ENCODE peak calls at places on chromosomes 12 and 14, in four cellular contexts. Z, I, U and O are unnamed samples. For H3K4me1, the result is how much of the 10 kb centered on the place peaks cover.

GRCh38 chr12:84874125-84874824 is 38.3 kb downstream of the SLC6A15 start:
- DNase-seq in I (no peak), U (no peak), Z (no peak), O (no peak)

GRCh38 chr12:47193066-47193465 is 113.3 kb upstream of the AMIGO2 start:
- DNase-seq in U (no peak), Z (no peak), I (no peak), O (no peak)

GRCh38 chr12:29149691-29150382 is 759 bp downstream of the FAR2 start:
- DNase-seq in Z (peak), U (no peak), I (no peak), O (no peak)

GRCh38 chr12:69136931-69137613 is 102.3 kb upstream of the CPSF6 start:
- DNase-seq in U (no peak), Z (no peak), I (peak), O (no peak)

GRCh38 chr12:115794659-115795081 is 482.8 kb downstream of the MED13L start:
- DNase-seq in Z (peak), U (no peak), I (no peak), O (no peak)

GRCh38 chr12:100381379-100381778 is 24.5 kb downstream of the SLC17A8 start:
- DNase-seq in I (no peak), U (no peak), Z (no peak), O (no peak)

GRCh38 chr14:36068777-36069534 is 107.6 kb downstream of the PTCSC3 start:
- DNase-seq in Z (no peak), U (no peak), I (no peak), O (no peak)

GRCh38 chr14:103607822-103608221 is 21.2 kb upstream of the KLC1 start:
- DNase-seq in Z (no peak), I (no peak), U (no peak), O (no peak)

GRCh38 chr12:87280356-87280755 is 748.8 kb downstream of the C12orf50 start:
- DNase-seq in I (no peak), U (no peak), Z (no peak), O (no peak)

GRCh38 chr14:70002589-70003240 is 123.5 kb downstream of the SMOC1 start:
- DNase-seq in Z (no peak), U (no peak), I (no peak), O (no peak)

GRCh38 chr12:130213249-130213648 is 51.0 kb downstream of the FZD10 start:
- DNase-seq in U (no peak), I (no peak), Z (no peak), O (no peak)

GRCh38 chr12:5154091-5154490 is 110.4 kb downstream of the KCNA5 start:
- DNase-seq in I (no peak), U (no peak), Z (no peak), O (no peak)

GRCh38 chr12:8078400-8078799 is 3.7 kb upstream of the NECAP1 start:
- DNase-seq in Z (peak), U (no peak), I (no peak), O (no peak)

GRCh38 chr14:75158843-75159614 is 17.4 kb downstream of the TMED10 start:
- DNase-seq in I (no peak), U (no peak), Z (no peak), O (no peak)

GRCh38 chr12:116358850-116359761 is 81.6 kb upstream of the MED13L start:
- DNase-seq in Z (peak), I (peak), U (peak), O (peak)

GRCh38 chr12:76543831-76544347 is 15.7 kb downstream of the OSBPL8 start:
- DNase-seq in U (no peak), Z (no peak), I (no peak), O (no peak)

GRCh38 chr14:38808734-38809455 is 294.1 kb downstream of the SEC23A start:
- DNase-seq in Z (peak), I (no peak), U (no peak), O (no peak)

GRCh38 chr14:65704412-65704811 is 291.9 kb downstream of the FUT8 start:
- DNase-seq in U (no peak), I (no peak), Z (no peak), O (no peak)

GRCh38 chr14:99535908-99536778 is 54.9 kb downstream of the CCNK start:
- DNase-seq in U (no peak), Z (no peak), I (no peak), O (no peak)
- H3K4me1 ChIP-seq in U (under half), Z (under half), I (under half), O (under half)

DNA sequence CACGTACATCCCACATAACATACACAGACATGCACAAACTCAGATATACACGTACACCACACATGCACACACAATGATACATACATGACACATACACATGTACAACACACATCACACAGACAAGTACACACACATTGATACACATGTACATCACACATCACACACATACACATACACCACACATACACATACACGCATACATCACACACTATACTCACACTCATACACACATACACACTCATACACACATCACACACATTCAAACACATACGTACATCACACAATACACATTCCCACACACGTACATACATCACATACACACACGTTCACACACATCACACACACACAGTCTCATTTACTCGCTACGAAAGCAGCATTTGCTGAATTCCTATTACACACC is 4.5 kb downstream of the ZNF605 start:
- DNase-seq in Z (no peak), U (no peak), I (no peak), O (no peak)
- H3K4me3 ChIP-seq in Z (no peak), U (no peak), I (no peak), O (no peak)

GRCh38 chr14:77110286-77110685 is 12.2 kb downstream of the CIPC start:
- DNase-seq in Z (no peak), U (no peak), I (no peak), O (no peak)

GRCh38 chr14:77109656-77110055 is 11.6 kb downstream of the CIPC start:
- DNase-seq in Z (no peak), U (no peak), I (no peak), O (no peak)

GRCh38 chr14:77108753-77109152 is 10.7 kb downstream of the CIPC start:
- DNase-seq in U (no peak), Z (no peak), I (no peak), O (no peak)

GRCh38 chr14:77113644-77114043 is 15.6 kb downstream of the CIPC start:
- DNase-seq in U (no peak), Z (no peak), I (no peak), O (no peak)

DNA sequence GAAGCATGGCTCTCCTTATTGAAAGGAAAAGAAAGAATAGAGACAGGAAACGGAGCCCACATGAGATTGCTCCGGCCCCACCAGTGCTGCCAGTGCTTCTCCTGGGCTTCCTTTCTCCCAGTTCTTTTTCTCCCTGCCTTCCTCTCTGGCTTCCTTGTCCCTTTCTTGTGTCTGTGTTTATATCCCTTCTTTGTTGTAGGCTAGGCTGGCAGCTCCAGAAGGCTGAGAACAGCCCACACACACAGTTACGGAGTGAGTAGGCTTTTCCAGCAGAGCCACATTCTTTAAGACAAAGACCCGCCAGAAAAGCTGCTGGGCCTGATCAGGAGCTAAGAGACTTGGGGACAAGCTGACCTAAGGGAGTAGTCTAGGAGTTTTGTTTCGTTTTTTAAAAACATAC is 13.0 kb downstream of the CIPC start:
- DNase-seq in U (no peak), I (no peak), Z (no peak), O (no peak)
- H3K4me1 ChIP-seq in U (under half), I (under half), Z (under half), O (under half)

GRCh38 chr12:25251749-25252148 is 1.0 kb upstream of the KRAS start:
- DNase-seq in U (no peak), Z (no peak), I (no peak), O (no peak)
- H3K4me3 ChIP-seq in U (peak), Z (peak), I (no peak), O (peak)